ENCODE peak calls at places on chromosomes 4 and X, in four cellular contexts. E is stomach, U is SK-N-SH, K is sigmoid colon. C is an unnamed sample.

GRCh38 chr4:6769138-6769983 is 13.2 kb upstream of the KIAA0232 start:
- DNase-seq in E (no peak), K (peak; percentile 53), U (no peak), C (no peak)

GRCh38 chrX:8273451-8273894 is 102.4 kb upstream of the VCX2 start:
- DNase-seq in K (no peak), E (no peak), U (no peak), C (no peak)

GRCh38 chr4:26076896-26077295 is 162.9 kb downstream of the SMIM20 start:
- DNase-seq in E (no peak), K (no peak), U (no peak), C (no peak)

GRCh38 chr4:183541081-183542045 is 36.5 kb downstream of the ING2 start:
- DNase-seq in K (no peak), E (no peak), U (no peak), C (peak; percentile 75)

GRCh38 chrX:1239681-1240142 is 27.3 kb upstream of the CRLF2 start:
- DNase-seq in E (peak; percentile 55), K (peak; percentile 84), U (no peak), C (no peak)

GRCh38 chr4:92047209-92047877 is 256.4 kb upstream of the GRID2 start:
- DNase-seq in E (no peak), K (no peak), U (peak; percentile 2), C (no peak)

GRCh38 chr4:68490826-68491457 is 43.7 kb downstream of the TMPRSS11E start:
- DNase-seq in E (no peak), U (no peak), K (no peak), C (no peak)

GRCh38 chr4:65999518-65999871 is 329.2 kb upstream of the EPHA5 start:
- DNase-seq in K (no peak), E (no peak), U (no peak), C (no peak)

DNA sequence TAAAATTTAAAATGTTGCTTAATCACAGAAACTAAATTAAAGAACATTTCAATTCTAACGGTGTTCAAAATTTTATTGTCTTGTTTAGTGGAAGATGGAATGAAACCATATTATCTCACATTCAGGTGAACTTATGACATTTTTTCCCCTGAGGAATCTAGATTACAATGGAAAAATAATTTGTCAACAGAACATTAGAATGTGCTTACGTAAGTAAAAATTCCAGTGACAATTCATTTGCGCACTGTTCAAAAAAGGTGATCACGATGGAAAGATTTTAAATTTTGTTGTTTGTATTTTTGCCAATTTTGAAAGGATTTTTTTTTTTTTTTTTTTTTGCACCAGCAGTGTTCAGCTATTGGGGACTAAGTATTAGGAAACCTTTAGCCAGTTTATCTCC is 23.3 kb upstream of the SORBS2 start:
- DNase-seq in E (no peak), K (no peak), U (no peak), C (no peak)
- H3K4me1 ChIP-seq in E (peaks cover 68% of the 10 kb centered on the region), K (no peaks in the 10 kb centered on the region), U (peaks cover 30% of the 10 kb centered on the region), C (peaks cover 9% of the 10 kb centered on the region)

GRCh38 chrX:11334165-11334564 is 41.0 kb downstream of the AMELX start:
- DNase-seq in E (no peak), K (no peak), U (no peak), C (no peak)
- TF ChIP-seq EP300 in E (no peak), K (no peak), U (no peak), C (no peak)

GRCh38 chrX:11890843-11891514 is 132.9 kb downstream of the MSL3 start:
- DNase-seq in K (peak; percentile 79), U (no peak), E (no peak), C (no peak)

GRCh38 chrX:11881485-11882170 is 123.6 kb downstream of the MSL3 start:
- DNase-seq in U (no peak), K (no peak), E (no peak), C (no peak)

GRCh38 chrX:11888421-11888820 is 130.4 kb downstream of the MSL3 start:
- DNase-seq in E (no peak), K (no peak), U (no peak), C (no peak)

GRCh38 chrX:11887175-11887574 is 129.1 kb downstream of the MSL3 start:
- DNase-seq in U (no peak), E (no peak), K (no peak), C (no peak)

GRCh38 chrX:11886745-11887144 is 128.7 kb downstream of the MSL3 start:
- DNase-seq in K (no peak), E (no peak), U (no peak), C (no peak)
- H3K4me1 ChIP-seq in K (no peaks in the 10 kb centered on the region), E (no peaks in the 10 kb centered on the region), U (no peaks in the 10 kb centered on the region), C (no peaks in the 10 kb centered on the region)

DNA sequence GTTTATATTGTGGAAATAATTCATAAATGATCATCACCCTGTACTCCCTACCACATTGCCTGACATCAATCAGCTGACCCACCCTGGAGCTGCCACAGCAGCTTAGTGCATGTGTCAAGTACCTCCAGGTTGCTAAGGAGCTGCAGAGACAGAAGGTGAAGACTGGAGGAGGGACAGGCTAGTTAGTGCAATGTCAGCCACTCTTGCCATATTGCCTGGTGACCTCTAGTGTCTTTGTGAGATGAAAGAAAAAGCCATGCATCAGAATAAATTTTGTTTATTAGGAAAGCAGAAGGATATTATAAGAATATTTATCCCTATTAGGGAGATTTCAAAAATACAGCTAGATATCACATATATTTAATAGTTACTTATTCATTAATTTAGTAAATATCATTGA is 243.9 kb upstream of the FAT4 start:
- DNase-seq in E (no peak), U (no peak), K (no peak), C (no peak)
- TF ChIP-seq EP300 in E (no peak), U (no peak), K (no peak), C (no peak)